ENCODE peak calls at places on chromosomes 16 and 17, in eight cellular contexts. One of them, this sample, is unnamed.

GRCh38 chr17:27569884-27570577 is 61.0 kb upstream of the LGALS9 start:
- DNase-seq in stimulated activated CD4-positive, alpha-beta T cell treated with anti-CD3 and anti-CD28 coated beads, Interleukin-12 subunit alpha, Interleukin-12 subunit beta, amount 100 ng/mL, for 48 hours: no peak
- DNase-seq in GM13976: no peak
- DNase-seq in activated naive CD4-positive, alpha-beta T cell: no peak
- DNase-seq in esophagus squamous epithelium: no peak
- DNase-seq in SW 1271: no peak
- DNase-seq in activated CD8-positive, alpha-beta T cell treated with anti-CD3 and anti-CD28 coated beads, Interleukin-2, amount 10 ng/mL, durations not matched to agents 7 days and 5 days: no peak
- DNase-seq in adrenal gland: peak; percentile 79
- DNase-seq in this sample: no peak

GRCh38 chr16:73601911-73602310 is 554.0 kb upstream of the ZFHX3 start:
- DNase-seq in GM13976: no peak
- DNase-seq in activated naive CD4-positive, alpha-beta T cell: no peak
- DNase-seq in esophagus squamous epithelium: no peak
- DNase-seq in stimulated activated CD4-positive, alpha-beta T cell treated with anti-CD3 and anti-CD28 coated beads, Interleukin-12 subunit alpha, Interleukin-12 subunit beta, amount 100 ng/mL, for 48 hours: no peak
- DNase-seq in SW 1271: no peak
- DNase-seq in adrenal gland: no peak
- DNase-seq in activated CD8-positive, alpha-beta T cell treated with anti-CD3 and anti-CD28 coated beads, Interleukin-2, amount 10 ng/mL, durations not matched to agents 7 days and 5 days: no peak
- DNase-seq in this sample: no peak

GRCh38 chr17:76452102-76452645 is 778 bp downstream of the UBE2O start:
- DNase-seq in esophagus squamous epithelium: no peak
- DNase-seq in activated naive CD4-positive, alpha-beta T cell: no peak
- DNase-seq in activated CD8-positive, alpha-beta T cell treated with anti-CD3 and anti-CD28 coated beads, Interleukin-2, amount 10 ng/mL, durations not matched to agents 7 days and 5 days: no peak
- DNase-seq in GM13976: no peak
- DNase-seq in stimulated activated CD4-positive, alpha-beta T cell treated with anti-CD3 and anti-CD28 coated beads, Interleukin-12 subunit alpha, Interleukin-12 subunit beta, amount 100 ng/mL, for 48 hours: no peak
- DNase-seq in adrenal gland: peak; percentile 29
- DNase-seq in SW 1271: no peak
- DNase-seq in this sample: no peak

GRCh38 chr17:56861899-56862298 is 27.9 kb downstream of the DGKE start:
- DNase-seq in SW 1271: no peak
- DNase-seq in stimulated activated CD4-positive, alpha-beta T cell treated with anti-CD3 and anti-CD28 coated beads, Interleukin-12 subunit alpha, Interleukin-12 subunit beta, amount 100 ng/mL, for 48 hours: no peak
- DNase-seq in activated CD8-positive, alpha-beta T cell treated with anti-CD3 and anti-CD28 coated beads, Interleukin-2, amount 10 ng/mL, durations not matched to agents 7 days and 5 days: no peak
- DNase-seq in adrenal gland: no peak
- DNase-seq in activated naive CD4-positive, alpha-beta T cell: no peak
- DNase-seq in GM13976: no peak
- DNase-seq in esophagus squamous epithelium: no peak
- DNase-seq in this sample: no peak

GRCh38 chr17:54950116-54950515 is 18.3 kb downstream of the COX11 start:
- DNase-seq in activated naive CD4-positive, alpha-beta T cell: no peak
- DNase-seq in activated CD8-positive, alpha-beta T cell treated with anti-CD3 and anti-CD28 coated beads, Interleukin-2, amount 10 ng/mL, durations not matched to agents 7 days and 5 days: no peak
- DNase-seq in stimulated activated CD4-positive, alpha-beta T cell treated with anti-CD3 and anti-CD28 coated beads, Interleukin-12 subunit alpha, Interleukin-12 subunit beta, amount 100 ng/mL, for 48 hours: no peak
- DNase-seq in GM13976: no peak
- DNase-seq in adrenal gland: no peak
- DNase-seq in esophagus squamous epithelium: no peak
- DNase-seq in SW 1271: no peak
- DNase-seq in this sample: no peak

GRCh38 chr17:4304417-4305027 is 40.7 kb upstream of the ANKFY1 start:
- DNase-seq in stimulated activated CD4-positive, alpha-beta T cell treated with anti-CD3 and anti-CD28 coated beads, Interleukin-12 subunit alpha, Interleukin-12 subunit beta, amount 100 ng/mL, for 48 hours: no peak
- DNase-seq in GM13976: peak; percentile 58
- DNase-seq in activated CD8-positive, alpha-beta T cell treated with anti-CD3 and anti-CD28 coated beads, Interleukin-2, amount 10 ng/mL, durations not matched to agents 7 days and 5 days: peak; percentile 73
- DNase-seq in activated naive CD4-positive, alpha-beta T cell: no peak
- DNase-seq in SW 1271: no peak
- DNase-seq in adrenal gland: peak; percentile 74
- DNase-seq in esophagus squamous epithelium: no peak
- DNase-seq in this sample: no peak

GRCh38 chr16:6232060-6232459 is 1100.6 kb upstream of the RBFOX1 start:
- DNase-seq in activated CD8-positive, alpha-beta T cell treated with anti-CD3 and anti-CD28 coated beads, Interleukin-2, amount 10 ng/mL, durations not matched to agents 7 days and 5 days: no peak
- DNase-seq in stimulated activated CD4-positive, alpha-beta T cell treated with anti-CD3 and anti-CD28 coated beads, Interleukin-12 subunit alpha, Interleukin-12 subunit beta, amount 100 ng/mL, for 48 hours: no peak
- DNase-seq in activated naive CD4-positive, alpha-beta T cell: no peak
- DNase-seq in SW 1271: no peak
- DNase-seq in adrenal gland: no peak
- DNase-seq in esophagus squamous epithelium: no peak
- DNase-seq in GM13976: no peak
- DNase-seq in this sample: no peak

GRCh38 chr17:68709461-68709860 is 108.3 kb upstream of the FAM20A start:
- DNase-seq in esophagus squamous epithelium: no peak
- DNase-seq in stimulated activated CD4-positive, alpha-beta T cell treated with anti-CD3 and anti-CD28 coated beads, Interleukin-12 subunit alpha, Interleukin-12 subunit beta, amount 100 ng/mL, for 48 hours: no peak
- DNase-seq in adrenal gland: no peak
- DNase-seq in SW 1271: no peak
- DNase-seq in activated CD8-positive, alpha-beta T cell treated with anti-CD3 and anti-CD28 coated beads, Interleukin-2, amount 10 ng/mL, durations not matched to agents 7 days and 5 days: no peak
- DNase-seq in activated naive CD4-positive, alpha-beta T cell: no peak
- DNase-seq in GM13976: no peak
- DNase-seq in this sample: no peak

GRCh38 chr16:63365665-63366064 is 1329.4 kb upstream of the CDH8 start:
- DNase-seq in adrenal gland: no peak
- DNase-seq in esophagus squamous epithelium: no peak
- DNase-seq in SW 1271: no peak
- DNase-seq in activated CD8-positive, alpha-beta T cell treated with anti-CD3 and anti-CD28 coated beads, Interleukin-2, amount 10 ng/mL, durations not matched to agents 7 days and 5 days: no peak
- DNase-seq in activated naive CD4-positive, alpha-beta T cell: no peak
- DNase-seq in GM13976: no peak
- DNase-seq in stimulated activated CD4-positive, alpha-beta T cell treated with anti-CD3 and anti-CD28 coated beads, Interleukin-12 subunit alpha, Interleukin-12 subunit beta, amount 100 ng/mL, for 48 hours: no peak
- DNase-seq in this sample: no peak

GRCh38 chr17:41100081-41100480 is 1.9 kb downstream of the KRTAP4-16 start:
- DNase-seq in activated naive CD4-positive, alpha-beta T cell: no peak
- DNase-seq in activated CD8-positive, alpha-beta T cell treated with anti-CD3 and anti-CD28 coated beads, Interleukin-2, amount 10 ng/mL, durations not matched to agents 7 days and 5 days: no peak
- DNase-seq in esophagus squamous epithelium: no peak
- DNase-seq in stimulated activated CD4-positive, alpha-beta T cell treated with anti-CD3 and anti-CD28 coated beads, Interleukin-12 subunit alpha, Interleukin-12 subunit beta, amount 100 ng/mL, for 48 hours: no peak
- DNase-seq in adrenal gland: no peak
- DNase-seq in SW 1271: no peak
- DNase-seq in GM13976: no peak
- DNase-seq in this sample: no peak

GRCh38 chr17:37541880-37542675 is 52.4 kb downstream of the DUSP14 start:
- DNase-seq in adrenal gland: no peak
- DNase-seq in activated CD8-positive, alpha-beta T cell treated with anti-CD3 and anti-CD28 coated beads, Interleukin-2, amount 10 ng/mL, durations not matched to agents 7 days and 5 days: no peak
- DNase-seq in SW 1271: no peak
- DNase-seq in GM13976: no peak
- DNase-seq in stimulated activated CD4-positive, alpha-beta T cell treated with anti-CD3 and anti-CD28 coated beads, Interleukin-12 subunit alpha, Interleukin-12 subunit beta, amount 100 ng/mL, for 48 hours: no peak
- DNase-seq in esophagus squamous epithelium: no peak
- DNase-seq in activated naive CD4-positive, alpha-beta T cell: no peak
- DNase-seq in this sample: no peak

GRCh38 chr16:77223184-77223583 is 24.0 kb downstream of the SYCE1L start:
- DNase-seq in GM13976: peak; percentile 35
- DNase-seq in adrenal gland: no peak
- DNase-seq in stimulated activated CD4-positive, alpha-beta T cell treated with anti-CD3 and anti-CD28 coated beads, Interleukin-12 subunit alpha, Interleukin-12 subunit beta, amount 100 ng/mL, for 48 hours: no peak
- DNase-seq in esophagus squamous epithelium: no peak
- DNase-seq in SW 1271: no peak
- DNase-seq in activated CD8-positive, alpha-beta T cell treated with anti-CD3 and anti-CD28 coated beads, Interleukin-2, amount 10 ng/mL, durations not matched to agents 7 days and 5 days: peak; percentile 46
- DNase-seq in activated naive CD4-positive, alpha-beta T cell: no peak
- DNase-seq in this sample: no peak

GRCh38 chr17:73415782-73416181 is 104.0 kb upstream of the CDC42EP4 start:
- DNase-seq in esophagus squamous epithelium: no peak
- DNase-seq in adrenal gland: no peak
- DNase-seq in SW 1271: no peak
- DNase-seq in GM13976: no peak
- DNase-seq in activated CD8-positive, alpha-beta T cell treated with anti-CD3 and anti-CD28 coated beads, Interleukin-2, amount 10 ng/mL, durations not matched to agents 7 days and 5 days: no peak
- DNase-seq in activated naive CD4-positive, alpha-beta T cell: no peak
- DNase-seq in stimulated activated CD4-positive, alpha-beta T cell treated with anti-CD3 and anti-CD28 coated beads, Interleukin-12 subunit alpha, Interleukin-12 subunit beta, amount 100 ng/mL, for 48 hours: no peak
- DNase-seq in this sample: no peak

GRCh38 chr16:22278841-22279240 is 18.4 kb upstream of the POLR3E start:
- DNase-seq in esophagus squamous epithelium: no peak
- DNase-seq in SW 1271: no peak
- DNase-seq in adrenal gland: no peak
- DNase-seq in GM13976: no peak
- DNase-seq in activated CD8-positive, alpha-beta T cell treated with anti-CD3 and anti-CD28 coated beads, Interleukin-2, amount 10 ng/mL, durations not matched to agents 7 days and 5 days: no peak
- DNase-seq in activated naive CD4-positive, alpha-beta T cell: no peak
- DNase-seq in stimulated activated CD4-positive, alpha-beta T cell treated with anti-CD3 and anti-CD28 coated beads, Interleukin-12 subunit alpha, Interleukin-12 subunit beta, amount 100 ng/mL, for 48 hours: no peak
- DNase-seq in this sample: no peak

GRCh38 chr17:40412880-40413279 is 4.8 kb downstream of the TOP2A start:
- DNase-seq in activated naive CD4-positive, alpha-beta T cell: no peak
- DNase-seq in adrenal gland: no peak
- DNase-seq in stimulated activated CD4-positive, alpha-beta T cell treated with anti-CD3 and anti-CD28 coated beads, Interleukin-12 subunit alpha, Interleukin-12 subunit beta, amount 100 ng/mL, for 48 hours: no peak
- DNase-seq in esophagus squamous epithelium: no peak
- DNase-seq in GM13976: no peak
- DNase-seq in activated CD8-positive, alpha-beta T cell treated with anti-CD3 and anti-CD28 coated beads, Interleukin-2, amount 10 ng/mL, durations not matched to agents 7 days and 5 days: no peak
- DNase-seq in SW 1271: no peak
- DNase-seq in this sample: no peak

GRCh38 chr16:2828876-2829430 is 1.1 kb upstream of the ZG16B start:
- DNase-seq in GM13976: no peak
- DNase-seq in SW 1271: no peak
- DNase-seq in activated CD8-positive, alpha-beta T cell treated with anti-CD3 and anti-CD28 coated beads, Interleukin-2, amount 10 ng/mL, durations not matched to agents 7 days and 5 days: no peak
- DNase-seq in esophagus squamous epithelium: no peak
- DNase-seq in adrenal gland: no peak
- DNase-seq in stimulated activated CD4-positive, alpha-beta T cell treated with anti-CD3 and anti-CD28 coated beads, Interleukin-12 subunit alpha, Interleukin-12 subunit beta, amount 100 ng/mL, for 48 hours: no peak
- DNase-seq in activated naive CD4-positive, alpha-beta T cell: no peak
- DNase-seq in this sample: no peak

GRCh38 chr16:48616571-48616970 is 6.6 kb upstream of the N4BP1 start:
- DNase-seq in stimulated activated CD4-positive, alpha-beta T cell treated with anti-CD3 and anti-CD28 coated beads, Interleukin-12 subunit alpha, Interleukin-12 subunit beta, amount 100 ng/mL, for 48 hours: no peak
- DNase-seq in esophagus squamous epithelium: no peak
- DNase-seq in activated naive CD4-positive, alpha-beta T cell: no peak
- DNase-seq in SW 1271: no peak
- DNase-seq in GM13976: no peak
- DNase-seq in activated CD8-positive, alpha-beta T cell treated with anti-CD3 and anti-CD28 coated beads, Interleukin-2, amount 10 ng/mL, durations not matched to agents 7 days and 5 days: no peak
- DNase-seq in adrenal gland: no peak
- DNase-seq in this sample: no peak

GRCh38 chr16:81500833-81501521 is 56.4 kb downstream of the CMIP start:
- DNase-seq in activated naive CD4-positive, alpha-beta T cell: no peak
- DNase-seq in GM13976: no peak
- DNase-seq in esophagus squamous epithelium: no peak
- DNase-seq in activated CD8-positive, alpha-beta T cell treated with anti-CD3 and anti-CD28 coated beads, Interleukin-2, amount 10 ng/mL, durations not matched to agents 7 days and 5 days: no peak
- DNase-seq in stimulated activated CD4-positive, alpha-beta T cell treated with anti-CD3 and anti-CD28 coated beads, Interleukin-12 subunit alpha, Interleukin-12 subunit beta, amount 100 ng/mL, for 48 hours: no peak
- DNase-seq in adrenal gland: peak; percentile 35
- DNase-seq in SW 1271: no peak
- DNase-seq in this sample: no peak

GRCh38 chr16:49986351-49987124 is 38.5 kb upstream of the CNEP1R1 start:
- DNase-seq in SW 1271: no peak
- DNase-seq in stimulated activated CD4-positive, alpha-beta T cell treated with anti-CD3 and anti-CD28 coated beads, Interleukin-12 subunit alpha, Interleukin-12 subunit beta, amount 100 ng/mL, for 48 hours: no peak
- DNase-seq in GM13976: no peak
- DNase-seq in adrenal gland: peak; percentile 41
- DNase-seq in activated naive CD4-positive, alpha-beta T cell: no peak
- DNase-seq in esophagus squamous epithelium: no peak
- DNase-seq in activated CD8-positive, alpha-beta T cell treated with anti-CD3 and anti-CD28 coated beads, Interleukin-2, amount 10 ng/mL, durations not matched to agents 7 days and 5 days: no peak
- DNase-seq in this sample: no peak

GRCh38 chr16:68072038-68072695 is 13.0 kb upstream of the NFATC3 start:
- DNase-seq in stimulated activated CD4-positive, alpha-beta T cell treated with anti-CD3 and anti-CD28 coated beads, Interleukin-12 subunit alpha, Interleukin-12 subunit beta, amount 100 ng/mL, for 48 hours: no peak
- DNase-seq in GM13976: no peak
- DNase-seq in adrenal gland: peak; percentile 91
- DNase-seq in activated CD8-positive, alpha-beta T cell treated with anti-CD3 and anti-CD28 coated beads, Interleukin-2, amount 10 ng/mL, durations not matched to agents 7 days and 5 days: no peak
- DNase-seq in esophagus squamous epithelium: no peak
- DNase-seq in activated naive CD4-positive, alpha-beta T cell: no peak
- DNase-seq in SW 1271: no peak
- DNase-seq in this sample: no peak

GRCh38 chr16:1094124-1094479 is 1.9 kb downstream of the C1QTNF8 start:
- DNase-seq in SW 1271: no peak
- DNase-seq in stimulated activated CD4-positive, alpha-beta T cell treated with anti-CD3 and anti-CD28 coated beads, Interleukin-12 subunit alpha, Interleukin-12 subunit beta, amount 100 ng/mL, for 48 hours: no peak
- DNase-seq in activated naive CD4-positive, alpha-beta T cell: no peak
- DNase-seq in activated CD8-positive, alpha-beta T cell treated with anti-CD3 and anti-CD28 coated beads, Interleukin-2, amount 10 ng/mL, durations not matched to agents 7 days and 5 days: no peak
- DNase-seq in adrenal gland: no peak
- DNase-seq in esophagus squamous epithelium: no peak
- DNase-seq in GM13976: no peak
- DNase-seq in this sample: no peak

This sample was measured in hypothalamus.